ENCODE peak calls at places on chromosomes 7 and 10, in five cellular contexts. One of them, this sample, is unnamed.
A peak's percentile ranks its signal among the peaks of the same experiment; 100 is the strongest.

GRCh38 chr10:63072951-63073350 is 60.2 kb upstream of the NRBF2 start:
- DNase-seq in lower leg skin: no peak
- DNase-seq in coronary artery: no peak
- DNase-seq in left lung: no peak
- DNase-seq in ELF-1: peak; percentile 10
- DNase-seq in this sample: no peak

GRCh38 chr10:119633538-119634218 is 17.5 kb upstream of the BAG3 start:
- DNase-seq in left lung: no peak
- DNase-seq in lower leg skin: no peak
- DNase-seq in ELF-1: no peak
- DNase-seq in coronary artery: no peak
- DNase-seq in this sample: no peak

GRCh38 chr10:119658274-119658673 is 7.1 kb downstream of the BAG3 start:
- DNase-seq in ELF-1: peak; percentile 82
- DNase-seq in coronary artery: peak; percentile 93
- DNase-seq in left lung: peak; percentile 89
- DNase-seq in lower leg skin: peak; percentile 73
- DNase-seq in this sample: peak; percentile 62

GRCh38 chr10:102101152-102101551 is 19.0 kb downstream of the LDB1 start:
- DNase-seq in coronary artery: no peak
- DNase-seq in left lung: no peak
- DNase-seq in lower leg skin: no peak
- DNase-seq in ELF-1: no peak
- DNase-seq in this sample: no peak

GRCh38 chr7:116232402-116232749 is 22.0 kb downstream of the TES start:
- DNase-seq in ELF-1: no peak
- DNase-seq in lower leg skin: no peak
- DNase-seq in left lung: no peak
- DNase-seq in coronary artery: no peak
- DNase-seq in this sample: no peak

GRCh38 chr10:100997364-100998182 is 2.0 kb upstream of the LZTS2 start:
- DNase-seq in left lung: peak; percentile 81
- DNase-seq in ELF-1: peak; percentile 92
- DNase-seq in coronary artery: peak; percentile 92
- DNase-seq in lower leg skin: peak; percentile 64
- DNase-seq in this sample: peak; percentile 96

GRCh38 chr7:116194115-116194514 is 16.2 kb upstream of the TES start:
- DNase-seq in coronary artery: no peak
- DNase-seq in lower leg skin: no peak
- DNase-seq in left lung: no peak
- DNase-seq in ELF-1: no peak
- DNase-seq in this sample: no peak

GRCh38 chr7:148334959-148335577 is 255.5 kb upstream of the C7orf33 start:
- DNase-seq in ELF-1: peak; percentile 85
- DNase-seq in left lung: no peak
- DNase-seq in coronary artery: no peak
- DNase-seq in lower leg skin: no peak
- DNase-seq in this sample: peak; percentile 75

GRCh38 chr10:106711313-106711906 is 453.1 kb downstream of the SORCS1 start:
- DNase-seq in ELF-1: peak; percentile 26
- DNase-seq in lower leg skin: no peak
- DNase-seq in left lung: no peak
- DNase-seq in coronary artery: no peak
- DNase-seq in this sample: peak; percentile 66

GRCh38 chr7:17485905-17486304 is 187.5 kb downstream of the AHR start:
- DNase-seq in ELF-1: no peak
- DNase-seq in lower leg skin: no peak
- DNase-seq in left lung: no peak
- DNase-seq in coronary artery: no peak
- DNase-seq in this sample: no peak

GRCh38 chr7:31462636-31463035 is 51.3 kb upstream of the ITPRID1 start:
- DNase-seq in left lung: no peak
- DNase-seq in coronary artery: no peak
- DNase-seq in ELF-1: no peak
- DNase-seq in lower leg skin: no peak
- DNase-seq in this sample: no peak

GRCh38 chr7:112940314-112940732 is 146.3 kb downstream of the GPR85 start:
- DNase-seq in ELF-1: no peak
- DNase-seq in coronary artery: no peak
- DNase-seq in left lung: no peak
- DNase-seq in lower leg skin: no peak
- DNase-seq in this sample: no peak

GRCh38 chr10:85642421-85643170 is 724.0 kb downstream of the GRID1 start:
- DNase-seq in coronary artery: no peak
- DNase-seq in ELF-1: peak; percentile 46
- DNase-seq in left lung: no peak
- DNase-seq in lower leg skin: peak; percentile 62
- DNase-seq in this sample: no peak

GRCh38 chr10:98265403-98266378 is 2.3 kb downstream of the LOXL4 start:
- DNase-seq in ELF-1: no peak
- DNase-seq in lower leg skin: peak; percentile 11
- DNase-seq in coronary artery: no peak
- DNase-seq in left lung: no peak
- DNase-seq in this sample: no peak

GRCh38 chr10:114143160-114143559 is 30.8 kb downstream of the CCDC186 start:
- DNase-seq in coronary artery: no peak
- DNase-seq in left lung: no peak
- DNase-seq in ELF-1: no peak
- DNase-seq in lower leg skin: no peak
- DNase-seq in this sample: no peak

GRCh38 chr7:1233328-1234048 is 816 bp downstream of the UNCX start:
- DNase-seq in ELF-1: no peak
- DNase-seq in left lung: no peak
- DNase-seq in lower leg skin: no peak
- DNase-seq in coronary artery: no peak
- DNase-seq in this sample: peak; percentile 83

GRCh38 chr10:70561051-70561450 is 41.5 kb downstream of the PRF1 start:
- DNase-seq in coronary artery: no peak
- DNase-seq in left lung: no peak
- DNase-seq in lower leg skin: no peak
- DNase-seq in ELF-1: no peak
- DNase-seq in this sample: no peak

GRCh38 chr7:117157121-117157870 is 165.6 kb downstream of the WNT2 start:
- DNase-seq in coronary artery: peak; percentile 78
- DNase-seq in left lung: peak; percentile 38
- DNase-seq in lower leg skin: no peak
- DNase-seq in ELF-1: no peak
- DNase-seq in this sample: no peak

GRCh38 chr10:10845826-10846225 is 171.8 kb upstream of the CELF2 start:
- DNase-seq in ELF-1: no peak
- DNase-seq in coronary artery: no peak
- DNase-seq in lower leg skin: no peak
- DNase-seq in left lung: no peak
- DNase-seq in this sample: no peak

GRCh38 chr10:50350366-50350765 is 99.0 kb upstream of the ASAH2 start:
- DNase-seq in coronary artery: no peak
- DNase-seq in ELF-1: no peak
- DNase-seq in left lung: no peak
- DNase-seq in lower leg skin: no peak
- DNase-seq in this sample: no peak

GRCh38 chr10:55750458-55750857 is 610.6 kb downstream of the ZWINT start:
- DNase-seq in coronary artery: no peak
- DNase-seq in left lung: no peak
- DNase-seq in ELF-1: no peak
- DNase-seq in lower leg skin: no peak
- DNase-seq in this sample: no peak

GRCh38 chr7:102220229-102220850 is 66.3 kb upstream of the SH2B2 start:
- DNase-seq in ELF-1: peak; percentile 22
- DNase-seq in coronary artery: no peak
- DNase-seq in lower leg skin: no peak
- DNase-seq in left lung: no peak
- DNase-seq in this sample: peak; percentile 71

GRCh38 chr7:116521046-116521664 is 3.7 kb upstream of the CAV1 start:
- DNase-seq in lower leg skin: no peak
- DNase-seq in ELF-1: no peak
- DNase-seq in coronary artery: no peak
- DNase-seq in left lung: no peak
- DNase-seq in this sample: no peak

GRCh38 chr7:17098515-17098914 is 199.9 kb upstream of the AHR start:
- DNase-seq in coronary artery: no peak
- DNase-seq in lower leg skin: no peak
- DNase-seq in ELF-1: no peak
- DNase-seq in left lung: no peak
- DNase-seq in this sample: no peak

GRCh38 chr7:1529383-1530116 is 952 bp upstream of the MAFK start:
- DNase-seq in ELF-1: no peak
- DNase-seq in left lung: no peak
- DNase-seq in coronary artery: no peak
- DNase-seq in lower leg skin: no peak
- DNase-seq in this sample: peak; percentile 69

GRCh38 chr7:88759956-88760515 is 536 bp downstream of the ZNF804B start:
- DNase-seq in ELF-1: no peak
- DNase-seq in left lung: no peak
- DNase-seq in coronary artery: no peak
- DNase-seq in lower leg skin: no peak
- DNase-seq in this sample: no peak

This sample was measured in H7.